ENCODE peak calls at places on chromosomes 12 and 14, in nine cellular contexts. One of them, this sample, is unnamed.
A peak's percentile ranks its signal among the peaks of the same experiment; 100 is the strongest.

GRCh38 chr12:59234391-59234790 is 314.1 kb upstream of the LRIG3 start:
- DNase-seq in choroid plexus epithelial cell: no peak
- DNase-seq in OCI-LY7: no peak
- DNase-seq in progenitor cell of endocrine pancreas: no peak
- DNase-seq in Calu3: no peak
- DNase-seq in NB4: no peak
- DNase-seq in endodermal cell: peak; percentile 76
- DNase-seq in heart left ventricle: no peak
- DNase-seq in heart right ventricle: no peak
- DNase-seq in this sample: no peak

GRCh38 chr14:81625343-81625742 is 91.7 kb upstream of the SEL1L start:
- DNase-seq in choroid plexus epithelial cell: peak; percentile 12
- DNase-seq in OCI-LY7: peak; percentile 65
- DNase-seq in progenitor cell of endocrine pancreas: no peak
- DNase-seq in Calu3: no peak
- DNase-seq in NB4: peak; percentile 46
- DNase-seq in endodermal cell: no peak
- DNase-seq in heart left ventricle: no peak
- DNase-seq in heart right ventricle: no peak
- DNase-seq in this sample: no peak

GRCh38 chr12:89278862-89279261 is 73.4 kb downstream of the DUSP6 start:
- DNase-seq in choroid plexus epithelial cell: no peak
- DNase-seq in OCI-LY7: no peak
- DNase-seq in progenitor cell of endocrine pancreas: no peak
- DNase-seq in Calu3: no peak
- DNase-seq in NB4: no peak
- DNase-seq in endodermal cell: no peak
- DNase-seq in heart left ventricle: no peak
- DNase-seq in heart right ventricle: no peak
- DNase-seq in this sample: no peak

GRCh38 chr14:69685217-69685616 is 73.8 kb downstream of the SUSD6 start:
- DNase-seq in choroid plexus epithelial cell: no peak
- DNase-seq in OCI-LY7: no peak
- DNase-seq in progenitor cell of endocrine pancreas: no peak
- DNase-seq in Calu3: no peak
- DNase-seq in NB4: no peak
- DNase-seq in endodermal cell: no peak
- DNase-seq in heart left ventricle: no peak
- DNase-seq in heart right ventricle: no peak
- DNase-seq in this sample: no peak

GRCh38 chr14:73620268-73620667 is 8.0 kb downstream of the ACOT6 start:
- DNase-seq in choroid plexus epithelial cell: no peak
- DNase-seq in OCI-LY7: no peak
- DNase-seq in progenitor cell of endocrine pancreas: no peak
- DNase-seq in Calu3: no peak
- DNase-seq in NB4: no peak
- DNase-seq in endodermal cell: no peak
- DNase-seq in heart left ventricle: no peak
- DNase-seq in heart right ventricle: no peak
- DNase-seq in this sample: no peak

GRCh38 chr14:50025776-50026175 is 90.6 kb downstream of the VCPKMT start:
- DNase-seq in choroid plexus epithelial cell: peak; percentile 66
- DNase-seq in OCI-LY7: no peak
- DNase-seq in progenitor cell of endocrine pancreas: no peak
- DNase-seq in Calu3: no peak
- DNase-seq in NB4: no peak
- DNase-seq in endodermal cell: no peak
- DNase-seq in heart left ventricle: no peak
- DNase-seq in heart right ventricle: no peak
- DNase-seq in this sample: no peak

GRCh38 chr14:94623856-94624499 is 11.8 kb downstream of the SERPINA3 start:
- DNase-seq in choroid plexus epithelial cell: no peak
- DNase-seq in OCI-LY7: no peak
- DNase-seq in progenitor cell of endocrine pancreas: no peak
- DNase-seq in Calu3: peak; percentile 35
- DNase-seq in NB4: no peak
- DNase-seq in endodermal cell: no peak
- DNase-seq in heart left ventricle: no peak
- DNase-seq in heart right ventricle: no peak
- DNase-seq in this sample: no peak

GRCh38 chr12:89525002-89525823 is 617 bp upstream of the GALNT4 start:
- DNase-seq in choroid plexus epithelial cell: peak; percentile 24
- DNase-seq in OCI-LY7: peak; percentile 71
- DNase-seq in progenitor cell of endocrine pancreas: peak; percentile 17
- DNase-seq in Calu3: peak; percentile 71
- DNase-seq in NB4: peak; percentile 74
- DNase-seq in endodermal cell: peak; percentile 90
- DNase-seq in heart left ventricle: peak; percentile 35
- DNase-seq in heart right ventricle: peak; percentile 25
- DNase-seq in this sample: no peak

GRCh38 chr14:63777024-63777423 is 49.2 kb upstream of the SGPP1 start:
- DNase-seq in choroid plexus epithelial cell: peak; percentile 79
- DNase-seq in OCI-LY7: no peak
- DNase-seq in progenitor cell of endocrine pancreas: no peak
- DNase-seq in Calu3: no peak
- DNase-seq in NB4: no peak
- DNase-seq in endodermal cell: no peak
- DNase-seq in heart left ventricle: no peak
- DNase-seq in heart right ventricle: no peak
- DNase-seq in this sample: no peak

GRCh38 chr14:30680036-30680435 is 57.9 kb downstream of the SCFD1 start:
- DNase-seq in choroid plexus epithelial cell: no peak
- DNase-seq in OCI-LY7: no peak
- DNase-seq in progenitor cell of endocrine pancreas: no peak
- DNase-seq in Calu3: no peak
- DNase-seq in NB4: no peak
- DNase-seq in endodermal cell: no peak
- DNase-seq in heart left ventricle: no peak
- DNase-seq in heart right ventricle: no peak
- DNase-seq in this sample: no peak

GRCh38 chr14:103136388-103137271 is 13.4 kb downstream of the TNFAIP2 start:
- DNase-seq in choroid plexus epithelial cell: peak; percentile 58
- DNase-seq in OCI-LY7: no peak
- DNase-seq in progenitor cell of endocrine pancreas: no peak
- DNase-seq in Calu3: no peak
- DNase-seq in NB4: peak; percentile 38
- DNase-seq in endodermal cell: peak; percentile 89
- DNase-seq in heart left ventricle: peak; percentile 75
- DNase-seq in heart right ventricle: no peak
- DNase-seq in this sample: no peak

GRCh38 chr14:90368946-90369721 is 27.7 kb upstream of the CALM1 start:
- DNase-seq in choroid plexus epithelial cell: peak; percentile 21
- DNase-seq in OCI-LY7: peak; percentile 26
- DNase-seq in progenitor cell of endocrine pancreas: no peak
- DNase-seq in Calu3: no peak
- DNase-seq in NB4: no peak
- DNase-seq in endodermal cell: no peak
- DNase-seq in heart left ventricle: no peak
- DNase-seq in heart right ventricle: no peak
- DNase-seq in this sample: no peak

DNA sequence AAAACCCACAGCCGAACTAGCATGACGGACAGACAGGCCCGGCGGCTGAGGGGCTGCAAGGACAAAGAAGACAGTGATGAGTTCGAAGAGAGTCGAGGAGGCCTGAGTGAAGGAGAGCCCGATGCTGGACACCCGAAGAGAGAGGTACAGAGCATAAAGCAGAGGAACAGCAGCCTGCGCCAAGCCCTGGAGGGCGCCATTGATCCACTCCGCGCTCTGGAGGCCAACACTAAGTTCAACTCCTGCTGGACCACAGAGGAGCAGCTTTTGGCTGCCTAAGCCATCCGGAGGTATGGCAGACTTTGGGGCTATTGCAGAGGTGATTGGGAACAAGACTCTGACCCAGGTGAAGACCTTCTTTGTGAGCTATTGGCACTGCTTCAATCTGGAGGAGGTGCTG is 7.8 kb upstream of the PLXNC1 start:
- DNase-seq in choroid plexus epithelial cell: peak; percentile 42
- DNase-seq in OCI-LY7: peak; percentile 59
- DNase-seq in progenitor cell of endocrine pancreas: no peak
- DNase-seq in Calu3: no peak
- DNase-seq in NB4: peak; percentile 74
- DNase-seq in endodermal cell: peak; percentile 93
- DNase-seq in heart left ventricle: no peak
- DNase-seq in heart right ventricle: no peak
- DNase-seq in this sample: no peak
- TF ChIP-seq CTCF in choroid plexus epithelial cell: peak; percentile 65
- TF ChIP-seq CTCF in OCI-LY7: peak; percentile 79
- TF ChIP-seq CTCF in progenitor cell of endocrine pancreas: peak; percentile 54
- TF ChIP-seq CTCF in Calu3: no peak
- TF ChIP-seq CTCF in NB4: peak; percentile 82
- TF ChIP-seq CTCF in endodermal cell: peak; percentile 84
- TF ChIP-seq CTCF in heart left ventricle: no peak
- TF ChIP-seq CTCF in heart right ventricle: no peak
- TF ChIP-seq CTCF in this sample: peak; percentile 31

GRCh38 chr14:89236846-89237245 is 180.2 kb downstream of the FOXN3 start:
- DNase-seq in choroid plexus epithelial cell: peak; percentile 45
- DNase-seq in OCI-LY7: no peak
- DNase-seq in progenitor cell of endocrine pancreas: no peak
- DNase-seq in Calu3: no peak
- DNase-seq in NB4: no peak
- DNase-seq in endodermal cell: no peak
- DNase-seq in heart left ventricle: no peak
- DNase-seq in heart right ventricle: no peak
- DNase-seq in this sample: no peak

GRCh38 chr14:89241265-89241664 is 175.8 kb downstream of the FOXN3 start:
- DNase-seq in choroid plexus epithelial cell: no peak
- DNase-seq in OCI-LY7: no peak
- DNase-seq in progenitor cell of endocrine pancreas: no peak
- DNase-seq in Calu3: no peak
- DNase-seq in NB4: no peak
- DNase-seq in endodermal cell: no peak
- DNase-seq in heart left ventricle: no peak
- DNase-seq in heart right ventricle: no peak
- DNase-seq in this sample: no peak

GRCh38 chr14:89241934-89242670 is 174.9 kb downstream of the FOXN3 start:
- DNase-seq in choroid plexus epithelial cell: peak; percentile 47
- DNase-seq in OCI-LY7: no peak
- DNase-seq in progenitor cell of endocrine pancreas: no peak
- DNase-seq in Calu3: no peak
- DNase-seq in NB4: no peak
- DNase-seq in endodermal cell: no peak
- DNase-seq in heart left ventricle: no peak
- DNase-seq in heart right ventricle: no peak
- DNase-seq in this sample: peak; percentile 26

GRCh38 chr14:89240414-89240813 is 176.6 kb downstream of the FOXN3 start:
- DNase-seq in choroid plexus epithelial cell: peak; percentile 35
- DNase-seq in OCI-LY7: no peak
- DNase-seq in progenitor cell of endocrine pancreas: no peak
- DNase-seq in Calu3: no peak
- DNase-seq in NB4: no peak
- DNase-seq in endodermal cell: no peak
- DNase-seq in heart left ventricle: no peak
- DNase-seq in heart right ventricle: no peak
- DNase-seq in this sample: no peak

DNA sequence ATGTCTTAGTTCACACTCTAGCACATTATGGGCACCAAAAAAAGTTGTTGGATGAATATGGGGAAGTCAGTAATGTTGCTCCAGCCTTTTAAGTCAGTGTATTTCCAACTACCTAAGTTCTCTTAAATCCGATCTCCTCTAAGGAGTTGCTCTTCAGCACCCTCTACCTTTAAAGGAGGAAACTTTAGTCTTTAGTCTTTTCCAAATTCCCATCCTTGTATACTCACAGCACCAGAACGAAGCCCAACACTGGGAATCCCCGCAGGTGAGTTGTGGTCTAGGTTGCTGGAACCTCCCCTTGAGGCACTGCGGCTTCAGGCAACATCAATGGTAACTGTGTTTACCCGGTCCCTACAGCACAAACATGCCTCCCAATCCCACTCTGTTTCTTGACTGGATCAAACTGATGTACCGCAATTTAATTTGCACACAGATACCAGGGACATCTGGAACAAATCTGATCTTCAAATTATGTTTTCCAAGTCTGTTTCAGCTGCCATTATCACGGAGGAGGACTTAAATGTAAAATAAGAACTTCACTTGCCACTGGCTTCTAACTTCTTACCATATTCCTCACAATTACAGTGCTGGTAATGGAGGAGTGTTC is 179.0 kb downstream of the FOXN3 start:
- DNase-seq in choroid plexus epithelial cell: peak; percentile 57
- DNase-seq in OCI-LY7: no peak
- DNase-seq in progenitor cell of endocrine pancreas: no peak
- DNase-seq in Calu3: no peak
- DNase-seq in NB4: peak; percentile 20
- DNase-seq in endodermal cell: peak; percentile 54
- DNase-seq in heart left ventricle: no peak
- DNase-seq in heart right ventricle: no peak
- DNase-seq in this sample: no peak
- TF ChIP-seq CTCF in choroid plexus epithelial cell: peak; percentile 56
- TF ChIP-seq CTCF in OCI-LY7: peak; percentile 30
- TF ChIP-seq CTCF in progenitor cell of endocrine pancreas: peak; percentile 29
- TF ChIP-seq CTCF in Calu3: no peak
- TF ChIP-seq CTCF in NB4: peak; percentile 6
- TF ChIP-seq CTCF in endodermal cell: peak; percentile 69
- TF ChIP-seq CTCF in heart left ventricle: peak; percentile 11
- TF ChIP-seq CTCF in heart right ventricle: no peak
- TF ChIP-seq CTCF in this sample: peak; percentile 28

GRCh38 chr12:65761301-65761700 is 63.0 kb upstream of the HMGA2 start:
- DNase-seq in choroid plexus epithelial cell: no peak
- DNase-seq in OCI-LY7: no peak
- DNase-seq in progenitor cell of endocrine pancreas: no peak
- DNase-seq in Calu3: no peak
- DNase-seq in NB4: no peak
- DNase-seq in endodermal cell: peak; percentile 82
- DNase-seq in heart left ventricle: no peak
- DNase-seq in heart right ventricle: no peak
- DNase-seq in this sample: no peak
- TF ChIP-seq CTCF in choroid plexus epithelial cell: no peak
- TF ChIP-seq CTCF in OCI-LY7: no peak
- TF ChIP-seq CTCF in progenitor cell of endocrine pancreas: no peak
- TF ChIP-seq CTCF in Calu3: no peak
- TF ChIP-seq CTCF in NB4: no peak
- TF ChIP-seq CTCF in endodermal cell: no peak
- TF ChIP-seq CTCF in heart left ventricle: no peak
- TF ChIP-seq CTCF in heart right ventricle: no peak
- TF ChIP-seq CTCF in this sample: no peak

DNA sequence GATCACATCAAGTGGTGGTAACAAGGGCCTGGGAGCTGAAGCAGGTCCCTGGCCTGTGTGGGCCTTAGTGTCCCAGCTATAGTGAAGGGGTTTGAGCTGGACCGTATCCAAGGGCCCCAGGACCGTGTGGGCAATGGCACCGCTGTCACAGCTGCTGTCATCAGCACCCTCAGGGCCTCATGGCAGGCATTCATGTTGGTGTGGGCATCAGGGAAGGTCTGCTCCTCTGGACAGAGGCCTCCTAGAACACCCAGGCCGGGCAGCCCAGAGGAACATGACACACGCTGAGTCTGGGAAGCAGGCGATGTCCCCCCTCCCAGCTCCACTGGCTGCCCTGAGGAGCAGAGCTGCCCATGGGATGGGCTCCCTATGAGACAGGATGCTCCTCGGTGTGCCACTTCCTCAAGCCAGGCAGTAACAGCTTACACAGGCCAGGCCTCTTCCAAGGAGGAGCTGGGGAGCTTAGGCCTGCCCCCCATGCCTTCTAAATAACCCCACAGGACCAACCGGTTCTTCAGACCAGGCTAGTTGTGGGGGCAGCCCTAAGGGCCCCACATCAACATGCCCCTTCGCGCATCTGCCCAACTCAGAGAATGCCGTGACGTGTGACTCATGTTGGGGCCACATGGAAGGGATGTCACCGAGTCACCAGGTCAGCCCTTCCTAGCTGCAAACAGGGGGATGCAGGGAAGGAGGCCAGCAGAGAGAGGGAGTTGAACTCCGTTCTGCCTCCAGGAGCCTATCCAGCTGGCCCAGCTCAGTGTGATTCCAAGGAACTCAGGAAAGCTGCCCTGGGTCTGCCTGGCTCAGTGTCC is 80.4 kb downstream of the PITPNM2 start:
- DNase-seq in choroid plexus epithelial cell: no peak
- DNase-seq in OCI-LY7: no peak
- DNase-seq in progenitor cell of endocrine pancreas: no peak
- DNase-seq in Calu3: no peak
- DNase-seq in NB4: no peak
- DNase-seq in endodermal cell: no peak
- DNase-seq in heart left ventricle: no peak
- DNase-seq in heart right ventricle: no peak
- DNase-seq in this sample: no peak
- TF ChIP-seq CTCF in choroid plexus epithelial cell: no peak
- TF ChIP-seq CTCF in OCI-LY7: no peak
- TF ChIP-seq CTCF in progenitor cell of endocrine pancreas: no peak
- TF ChIP-seq CTCF in Calu3: no peak
- TF ChIP-seq CTCF in NB4: no peak
- TF ChIP-seq CTCF in endodermal cell: no peak
- TF ChIP-seq CTCF in heart left ventricle: no peak
- TF ChIP-seq CTCF in heart right ventricle: no peak
- TF ChIP-seq CTCF in this sample: no peak

This sample was measured in D721Med.